ENCODE peak calls at places on chromosomes 5 and 9, in nine cellular contexts. S, P, J, Z, C, U, N, I and Y are unnamed samples.
A peak's percentile ranks its signal among the peaks of the same experiment; 100 is the strongest.

GRCh38 chr5:38207343-38207742 is 51.0 kb upstream of the EGFLAM start:
- DNase-seq in S (no peak), C (peak; percentile 0), Z (no peak), J (no peak), N (no peak), P (no peak), U (peak; percentile 16), I (no peak), Y (no peak)

GRCh38 chr5:125756456-125756855 is 666.8 kb upstream of the GRAMD2B start:
- DNase-seq in C (peak; percentile 3), I (no peak), N (no peak), U (no peak), Z (no peak), S (no peak), P (no peak), J (no peak), Y (no peak)

GRCh38 chr5:1118738-1119137 is 6.9 kb upstream of the SLC12A7 start:
- DNase-seq in S (no peak), J (no peak), N (no peak), Z (no peak), C (no peak), I (no peak), U (no peak), P (peak; percentile 32), Y (no peak)

GRCh38 chr5:68288756-68289134 is 73.2 kb downstream of the PIK3R1 start:
- DNase-seq in S (no peak), C (no peak), J (no peak), Z (peak; percentile 18), N (no peak), I (no peak), P (no peak), U (peak; percentile 15), Y (no peak)

GRCh38 chr9:74846771-74847170 is 41.0 kb downstream of the TRPM6 start:
- DNase-seq in I (peak; percentile 22), J (no peak), S (no peak), Z (no peak), U (no peak), P (no peak), N (no peak), C (peak; percentile 6), Y (no peak)

GRCh38 chr5:164844348-164844747 is 1338.9 kb downstream of the MAT2B start:
- DNase-seq in P (no peak), Z (no peak), I (no peak), U (no peak), S (no peak), N (no peak), J (no peak), C (no peak), Y (no peak)

GRCh38 chr5:135535820-135536801 is at the start of gene NEUROG1:
- DNase-seq in U (peak; percentile 92), Z (peak; percentile 72), S (no peak), C (no peak), P (peak; percentile 8), I (no peak), J (no peak), N (no peak), Y (no peak)

GRCh38 chr5:32027093-32027716 is 146.9 kb downstream of the GOLPH3 start:
- DNase-seq in N (no peak), I (no peak), U (no peak), C (no peak), P (no peak), J (no peak), S (peak; percentile 44), Z (no peak), Y (no peak)

GRCh38 chr5:77990020-77990419 is 213.9 kb upstream of the TBCA start:
- DNase-seq in U (no peak), N (no peak), I (no peak), C (no peak), P (no peak), J (no peak), Z (no peak), S (no peak), Y (no peak)

GRCh38 chr5:157290156-157290980 is 24.4 kb downstream of the CYFIP2 start:
- DNase-seq in N (no peak), U (no peak), S (no peak), J (no peak), I (peak; percentile 37), Z (no peak), C (peak; percentile 63), P (no peak), Y (no peak)

GRCh38 chr9:85117831-85118230 is 448.3 kb downstream of the NTRK2 start:
- DNase-seq in C (no peak), I (no peak), J (no peak), Z (no peak), U (no peak), P (no peak), N (no peak), S (no peak), Y (no peak)

GRCh38 chr5:143865421-143865820 is 53.5 kb downstream of the HMHB1 start:
- DNase-seq in N (no peak), C (no peak), P (no peak), I (no peak), Z (no peak), U (no peak), J (no peak), S (no peak), Y (no peak)

GRCh38 chr5:11595045-11595444 is 309.2 kb downstream of the CTNND2 start:
- DNase-seq in I (no peak), J (no peak), Z (no peak), C (no peak), N (no peak), P (no peak), S (peak; percentile 15), U (no peak), Y (no peak)

GRCh38 chr5:158100373-158100902 is 241.5 kb upstream of the CLINT1 start:
- DNase-seq in N (no peak), U (no peak), S (no peak), Z (no peak), P (no peak), C (no peak), J (no peak), I (no peak), Y (no peak)